ENCODE peak calls at places on chromosomes 1 and 21, in eight cellular contexts. G, L, P, O, H, N, F and K are unnamed samples.

GRCh38 chr1:30466610-30467009 is 256.8 kb downstream of the MATN1 start:
- DNase-seq in G (no peak), L (no peak), P (no peak), O (no peak), H (no peak), N (no peak), F (no peak), K (no peak)

GRCh38 chr1:3461934-3462275 is 7.4 kb downstream of the ARHGEF16 start:
- DNase-seq in G (no peak), L (no peak), P (no peak), O (no peak), H (no peak), N (no peak), F (no peak), K (no peak)

GRCh38 chr1:30743584-30744059 is 14.0 kb downstream of the LAPTM5 start:
- DNase-seq in G (peak; percentile 68), L (no peak), P (no peak), O (peak; percentile 74), H (no peak), N (no peak), F (no peak), K (no peak)

GRCh38 chr1:172040466-172040865 is 199.2 kb downstream of the DNM3 start:
- DNase-seq in G (no peak), L (no peak), P (no peak), O (no peak), H (no peak), N (no peak), F (no peak), K (no peak)

GRCh38 chr21:37207441-37208009 is 59.6 kb downstream of the VPS26C start:
- DNase-seq in G (peak; percentile 46), L (no peak), P (peak; percentile 72), O (no peak), H (peak; percentile 20), N (no peak), F (peak; percentile 59), K (no peak)

GRCh38 chr1:172993640-172994039 is 57.1 kb downstream of the TNFSF18 start:
- DNase-seq in G (no peak), L (no peak), P (no peak), O (no peak), H (no peak), N (no peak), F (no peak), K (no peak)

GRCh38 chr1:41774486-41774990 is 144.2 kb downstream of the HIVEP3 start:
- DNase-seq in G (no peak), L (no peak), P (no peak), O (no peak), H (no peak), N (no peak), F (no peak), K (no peak)

GRCh38 chr1:220818421-220819173 is 31.9 kb downstream of the MTARC1 start:
- DNase-seq in G (no peak), L (no peak), P (no peak), O (no peak), H (peak; percentile 49), N (peak; percentile 48), F (no peak), K (no peak)

GRCh38 chr1:6361124-6361775 is 32.3 kb downstream of the ACOT7 start:
- DNase-seq in G (no peak), L (no peak), P (no peak), O (no peak), H (no peak), N (no peak), F (no peak), K (no peak)

GRCh38 chr1:63917571-63918394 is 144.0 kb downstream of the ROR1 start:
- DNase-seq in G (no peak), L (no peak), P (no peak), O (no peak), H (no peak), N (peak; percentile 86), F (peak; percentile 32), K (no peak)

GRCh38 chr1:2468041-2468472 is 8.0 kb upstream of the PLCH2 start:
- DNase-seq in G (no peak), L (no peak), P (no peak), O (peak; percentile 69), H (no peak), N (peak; percentile 87), F (no peak), K (no peak)

GRCh38 chr1:67094191-67094590 is 40.2 kb upstream of the SLC35D1 start:
- DNase-seq in G (no peak), L (no peak), P (no peak), O (no peak), H (no peak), N (no peak), F (no peak), K (no peak)

GRCh38 chr1:205199090-205199930 is 12.2 kb downstream of the DSTYK start:
- DNase-seq in G (no peak), L (no peak), P (no peak), O (no peak), H (no peak), N (no peak), F (no peak), K (no peak)

GRCh38 chr21:41678944-41679343 is 87.9 kb downstream of the RIPK4 start:
- DNase-seq in G (no peak), L (peak; percentile 97), P (peak; percentile 98), O (no peak), H (peak; percentile 96), N (peak; percentile 87), F (peak; percentile 96), K (no peak)

GRCh38 chr1:67489643-67490042 is 59.4 kb upstream of the SERBP1 start:
- DNase-seq in G (no peak), L (no peak), P (no peak), O (peak; percentile 21), H (no peak), N (no peak), F (peak; percentile 13), K (no peak)

GRCh38 chr1:34928066-34928864 is 1.2 kb downstream of the DLGAP3 start:
- DNase-seq in G (no peak), L (no peak), P (no peak), O (no peak), H (no peak), N (no peak), F (no peak), K (no peak)

GRCh38 chr1:26537951-26538352 is 8.4 kb downstream of the RPS6KA1 start:
- DNase-seq in G (no peak), L (no peak), P (no peak), O (no peak), H (peak; percentile 60), N (peak; percentile 50), F (no peak), K (no peak)

GRCh38 chr1:12343823-12344487 is 114.1 kb downstream of the VPS13D start:
- DNase-seq in G (no peak), L (no peak), P (no peak), O (no peak), H (no peak), N (no peak), F (no peak), K (no peak)

DNA sequence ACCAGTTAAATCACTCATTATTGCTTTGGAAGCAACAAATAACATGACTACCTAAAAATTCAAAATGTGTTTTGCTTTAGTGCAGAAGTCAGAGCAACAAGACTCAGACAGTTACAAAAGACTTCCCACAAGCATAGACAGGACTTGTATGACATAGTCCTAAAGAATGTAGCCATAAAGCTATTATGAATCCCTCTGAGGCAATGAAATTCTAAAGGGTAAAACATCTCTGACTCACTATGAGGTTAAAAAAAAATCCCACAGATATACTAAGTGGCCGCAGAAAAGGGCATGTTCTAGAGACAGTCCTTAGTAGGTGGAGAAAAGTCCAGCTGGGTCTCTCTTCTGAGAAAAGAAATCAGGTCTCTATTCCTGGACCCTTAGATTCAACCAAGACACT is 4.9 kb downstream of the PRKAB2 start:
- DNase-seq in G (no peak), L (no peak), P (no peak), O (no peak), H (no peak), N (no peak), F (peak; percentile 61), K (no peak)
- TF ChIP-seq POLR2AphosphoS5 in G (no peak), L (no peak), P (no peak), O (no peak), H (peak; percentile 25), N (no peak), F (no peak), K (no peak)

GRCh38 chr1:199778324-199778955 is 249.1 kb upstream of the NR5A2 start:
- DNase-seq in G (no peak), L (no peak), P (no peak), O (no peak), H (peak; percentile 8), N (no peak), F (no peak), K (no peak)
- TF ChIP-seq POLR2AphosphoS5 in G (no peak), L (no peak), P (no peak), O (no peak), H (no peak), N (no peak), F (no peak), K (no peak)

DNA sequence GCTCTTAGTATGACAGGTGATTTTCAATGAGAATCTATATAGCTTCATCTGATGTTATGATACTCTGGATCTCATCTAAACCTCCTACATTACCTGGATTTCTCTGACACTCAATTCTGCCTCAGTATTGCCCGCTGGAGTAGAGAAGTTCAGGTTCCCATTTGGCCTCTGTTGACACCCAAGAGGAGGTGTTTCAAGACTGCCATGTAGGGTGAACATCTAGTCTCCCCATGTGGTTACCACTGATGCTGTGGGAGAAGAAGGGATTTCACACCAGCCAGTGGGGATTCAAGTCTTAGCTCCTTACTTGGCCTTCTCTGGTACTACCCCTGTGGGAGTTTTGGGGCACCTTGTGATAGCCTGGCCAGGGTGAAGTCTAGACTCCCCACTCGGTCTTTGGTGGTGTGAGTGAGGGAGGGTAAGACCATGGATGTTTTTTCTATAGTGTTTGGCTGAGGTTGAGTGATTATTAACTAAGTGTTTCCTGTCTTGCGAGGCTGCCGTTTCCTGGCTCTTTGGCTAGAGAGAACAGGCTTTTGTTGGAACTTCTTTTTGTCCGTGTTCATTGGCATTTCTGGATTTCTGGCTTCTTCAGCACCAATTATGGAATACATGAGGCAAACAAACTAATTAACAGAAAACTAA is 90.7 kb downstream of the RHOU start:
- DNase-seq in G (no peak), L (no peak), P (no peak), O (no peak), H (no peak), N (peak; percentile 7), F (no peak), K (no peak)
- TF ChIP-seq POLR2AphosphoS5 in G (no peak), L (no peak), P (no peak), O (no peak), H (no peak), N (no peak), F (no peak), K (no peak)

GRCh38 chr1:87179076-87179475 is 149.6 kb upstream of the LMO4 start:
- DNase-seq in G (no peak), L (no peak), P (no peak), O (no peak), H (no peak), N (no peak), F (no peak), K (no peak)

GRCh38 chr1:87182611-87183010 is 146.1 kb upstream of the LMO4 start:
- DNase-seq in G (no peak), L (no peak), P (no peak), O (no peak), H (no peak), N (no peak), F (no peak), K (no peak)

GRCh38 chr1:87178451-87178850 is 150.2 kb upstream of the LMO4 start:
- DNase-seq in G (no peak), L (no peak), P (no peak), O (no peak), H (no peak), N (no peak), F (no peak), K (no peak)

GRCh38 chr1:87180682-87181081 is 148.0 kb upstream of the LMO4 start:
- DNase-seq in G (no peak), L (no peak), P (no peak), O (no peak), H (no peak), N (no peak), F (no peak), K (no peak)

GRCh38 chr1:87179851-87180519 is 148.7 kb upstream of the LMO4 start:
- DNase-seq in G (no peak), L (no peak), P (no peak), O (no peak), H (no peak), N (no peak), F (no peak), K (no peak)
- TF ChIP-seq POLR2AphosphoS5 in G (no peak), L (no peak), P (no peak), O (no peak), H (no peak), N (no peak), F (no peak), K (no peak)